ENCODE peak calls at places on chromosomes 7 and 10, in seven cellular contexts. One of them, this sample, is unnamed.

GRCh38 chr7:39987641-39988347 is 37.7 kb downstream of the CDK13 start:
- DNase-seq in NCI-H774: no peak
- DNase-seq in ELR: no peak
- DNase-seq in activated T-cell treated with anti-CD3 and anti-CD28 coated beads, Interleukin-2, amount 50 U/mL, for 4 hours: no peak
- DNase-seq in stimulated activated CD8-positive, alpha-beta memory T cell treated with anti-CD3 and anti-CD28 coated beads, Interleukin-15, amount 100 ng/mL, for 24 hours: no peak
- DNase-seq in heart left ventricle: no peak
- DNase-seq in HL-60: no peak
- DNase-seq in this sample: no peak

GRCh38 chr10:71351628-71352319 is 32.7 kb downstream of the SLC29A3 start:
- DNase-seq in heart left ventricle: peak; percentile 61
- DNase-seq in HL-60: no peak
- DNase-seq in ELR: no peak
- DNase-seq in activated T-cell treated with anti-CD3 and anti-CD28 coated beads, Interleukin-2, amount 50 U/mL, for 4 hours: no peak
- DNase-seq in stimulated activated CD8-positive, alpha-beta memory T cell treated with anti-CD3 and anti-CD28 coated beads, Interleukin-15, amount 100 ng/mL, for 24 hours: no peak
- DNase-seq in NCI-H774: no peak
- DNase-seq in this sample: no peak

GRCh38 chr10:118840071-118840775 is 85.5 kb upstream of the CACUL1 start:
- DNase-seq in activated T-cell treated with anti-CD3 and anti-CD28 coated beads, Interleukin-2, amount 50 U/mL, for 4 hours: peak; percentile 19
- DNase-seq in HL-60: peak; percentile 42
- DNase-seq in ELR: peak; percentile 51
- DNase-seq in NCI-H774: no peak
- DNase-seq in stimulated activated CD8-positive, alpha-beta memory T cell treated with anti-CD3 and anti-CD28 coated beads, Interleukin-15, amount 100 ng/mL, for 24 hours: no peak
- DNase-seq in heart left ventricle: no peak
- DNase-seq in this sample: no peak

GRCh38 chr7:140200102-140200989 is 23.6 kb upstream of the KDM7A start:
- DNase-seq in ELR: peak; percentile 43
- DNase-seq in activated T-cell treated with anti-CD3 and anti-CD28 coated beads, Interleukin-2, amount 50 U/mL, for 4 hours: no peak
- DNase-seq in HL-60: no peak
- DNase-seq in NCI-H774: peak; percentile 19
- DNase-seq in heart left ventricle: peak; percentile 40
- DNase-seq in stimulated activated CD8-positive, alpha-beta memory T cell treated with anti-CD3 and anti-CD28 coated beads, Interleukin-15, amount 100 ng/mL, for 24 hours: no peak
- DNase-seq in this sample: no peak

GRCh38 chr7:7920481-7920880 is 48.1 kb upstream of the GLCCI1 start:
- DNase-seq in ELR: no peak
- DNase-seq in NCI-H774: peak; percentile 6
- DNase-seq in stimulated activated CD8-positive, alpha-beta memory T cell treated with anti-CD3 and anti-CD28 coated beads, Interleukin-15, amount 100 ng/mL, for 24 hours: no peak
- DNase-seq in heart left ventricle: no peak
- DNase-seq in activated T-cell treated with anti-CD3 and anti-CD28 coated beads, Interleukin-2, amount 50 U/mL, for 4 hours: no peak
- DNase-seq in HL-60: no peak
- DNase-seq in this sample: no peak

GRCh38 chr7:42460948-42461347 is 223.9 kb upstream of the GLI3 start:
- DNase-seq in stimulated activated CD8-positive, alpha-beta memory T cell treated with anti-CD3 and anti-CD28 coated beads, Interleukin-15, amount 100 ng/mL, for 24 hours: no peak
- DNase-seq in ELR: no peak
- DNase-seq in NCI-H774: no peak
- DNase-seq in HL-60: no peak
- DNase-seq in activated T-cell treated with anti-CD3 and anti-CD28 coated beads, Interleukin-2, amount 50 U/mL, for 4 hours: no peak
- DNase-seq in heart left ventricle: no peak
- DNase-seq in this sample: no peak

GRCh38 chr10:121695731-121696464 is 97.7 kb upstream of the FGFR2 start:
- DNase-seq in ELR: no peak
- DNase-seq in heart left ventricle: no peak
- DNase-seq in stimulated activated CD8-positive, alpha-beta memory T cell treated with anti-CD3 and anti-CD28 coated beads, Interleukin-15, amount 100 ng/mL, for 24 hours: no peak
- DNase-seq in activated T-cell treated with anti-CD3 and anti-CD28 coated beads, Interleukin-2, amount 50 U/mL, for 4 hours: no peak
- DNase-seq in HL-60: no peak
- DNase-seq in NCI-H774: no peak
- DNase-seq in this sample: no peak

GRCh38 chr7:96676901-96677300 is 32.7 kb downstream of the SEM1 start:
- DNase-seq in ELR: no peak
- DNase-seq in stimulated activated CD8-positive, alpha-beta memory T cell treated with anti-CD3 and anti-CD28 coated beads, Interleukin-15, amount 100 ng/mL, for 24 hours: no peak
- DNase-seq in NCI-H774: no peak
- DNase-seq in activated T-cell treated with anti-CD3 and anti-CD28 coated beads, Interleukin-2, amount 50 U/mL, for 4 hours: no peak
- DNase-seq in heart left ventricle: no peak
- DNase-seq in HL-60: no peak
- DNase-seq in this sample: no peak

GRCh38 chr10:70286616-70287015 is 2.8 kb upstream of the NPFFR1 start:
- DNase-seq in stimulated activated CD8-positive, alpha-beta memory T cell treated with anti-CD3 and anti-CD28 coated beads, Interleukin-15, amount 100 ng/mL, for 24 hours: no peak
- DNase-seq in NCI-H774: no peak
- DNase-seq in ELR: no peak
- DNase-seq in HL-60: no peak
- DNase-seq in activated T-cell treated with anti-CD3 and anti-CD28 coated beads, Interleukin-2, amount 50 U/mL, for 4 hours: no peak
- DNase-seq in heart left ventricle: no peak
- DNase-seq in this sample: no peak